ENCODE peak calls at places on chromosome 12, in ten cellular contexts. One of them, this sample, is unnamed.

GRCh38 chr12:42261708-42262107 is 23.7 kb upstream of the YAF2 start:
- DNase-seq in psoas muscle: no peak
- DNase-seq in AG10803: no peak
- DNase-seq in AG04450: no peak
- DNase-seq in heart right ventricle: no peak
- DNase-seq in GM12865: peak
- DNase-seq in epithelial cell of esophagus: no peak
- DNase-seq in HCT116: no peak
- DNase-seq in PC-3: no peak
- DNase-seq in upper lobe of left lung: no peak
- DNase-seq in this sample: no peak

GRCh38 chr12:20376984-20377383 is 8.6 kb downstream of the PDE3A start:
- DNase-seq in psoas muscle: no peak
- DNase-seq in AG10803: peak
- DNase-seq in AG04450: no peak
- DNase-seq in heart right ventricle: no peak
- DNase-seq in GM12865: peak
- DNase-seq in epithelial cell of esophagus: peak
- DNase-seq in HCT116: peak
- DNase-seq in PC-3: peak
- DNase-seq in upper lobe of left lung: no peak
- DNase-seq in this sample: no peak

GRCh38 chr12:109291531-109292341 is 17.3 kb downstream of the FOXN4 start:
- DNase-seq in psoas muscle: no peak
- DNase-seq in AG10803: peak
- DNase-seq in AG04450: no peak
- DNase-seq in heart right ventricle: peak
- DNase-seq in GM12865: no peak
- DNase-seq in epithelial cell of esophagus: no peak
- DNase-seq in HCT116: no peak
- DNase-seq in PC-3: no peak
- DNase-seq in upper lobe of left lung: peak
- DNase-seq in this sample: no peak

GRCh38 chr12:68497702-68498101 is 113.0 kb upstream of the RAP1B start:
- DNase-seq in psoas muscle: no peak
- DNase-seq in AG10803: peak
- DNase-seq in AG04450: peak
- DNase-seq in heart right ventricle: no peak
- DNase-seq in GM12865: peak
- DNase-seq in epithelial cell of esophagus: peak
- DNase-seq in HCT116: peak
- DNase-seq in PC-3: peak
- DNase-seq in upper lobe of left lung: no peak
- DNase-seq in this sample: no peak

GRCh38 chr12:112599871-112600270 is 181.1 kb downstream of the PTPN11 start:
- DNase-seq in psoas muscle: no peak
- DNase-seq in AG10803: peak
- DNase-seq in AG04450: no peak
- DNase-seq in heart right ventricle: no peak
- DNase-seq in GM12865: no peak
- DNase-seq in epithelial cell of esophagus: peak
- DNase-seq in HCT116: no peak
- DNase-seq in PC-3: peak
- DNase-seq in upper lobe of left lung: no peak
- DNase-seq in this sample: no peak

GRCh38 chr12:73221836-73222235 is 949.7 kb downstream of the TRHDE start:
- DNase-seq in psoas muscle: no peak
- DNase-seq in AG10803: no peak
- DNase-seq in AG04450: no peak
- DNase-seq in heart right ventricle: no peak
- DNase-seq in GM12865: no peak
- DNase-seq in epithelial cell of esophagus: no peak
- DNase-seq in HCT116: no peak
- DNase-seq in PC-3: no peak
- DNase-seq in upper lobe of left lung: no peak
- DNase-seq in this sample: no peak

GRCh38 chr12:11762723-11763326 is 113.4 kb downstream of the ETV6 start:
- DNase-seq in psoas muscle: no peak
- DNase-seq in AG10803: peak
- DNase-seq in AG04450: no peak
- DNase-seq in heart right ventricle: no peak
- DNase-seq in GM12865: peak
- DNase-seq in epithelial cell of esophagus: no peak
- DNase-seq in HCT116: no peak
- DNase-seq in PC-3: no peak
- DNase-seq in upper lobe of left lung: no peak
- DNase-seq in this sample: no peak

GRCh38 chr12:120007272-120007671 is 18.2 kb downstream of the BICDL1 start:
- DNase-seq in psoas muscle: no peak
- DNase-seq in AG10803: no peak
- DNase-seq in AG04450: no peak
- DNase-seq in heart right ventricle: no peak
- DNase-seq in GM12865: peak
- DNase-seq in epithelial cell of esophagus: no peak
- DNase-seq in HCT116: no peak
- DNase-seq in PC-3: no peak
- DNase-seq in upper lobe of left lung: no peak
- DNase-seq in this sample: no peak

GRCh38 chr12:59113831-59114273 is 193.5 kb upstream of the LRIG3 start:
- DNase-seq in psoas muscle: peak
- DNase-seq in AG10803: peak
- DNase-seq in AG04450: peak
- DNase-seq in heart right ventricle: peak
- DNase-seq in GM12865: peak
- DNase-seq in epithelial cell of esophagus: peak
- DNase-seq in HCT116: peak
- DNase-seq in PC-3: peak
- DNase-seq in upper lobe of left lung: peak
- DNase-seq in this sample: peak

GRCh38 chr12:47725091-47725772 is at the start of gene ENDOU:
- DNase-seq in psoas muscle: no peak
- DNase-seq in AG10803: no peak
- DNase-seq in AG04450: no peak
- DNase-seq in heart right ventricle: no peak
- DNase-seq in GM12865: no peak
- DNase-seq in epithelial cell of esophagus: peak
- DNase-seq in HCT116: no peak
- DNase-seq in PC-3: no peak
- DNase-seq in upper lobe of left lung: no peak
- DNase-seq in this sample: no peak

GRCh38 chr12:11826607-11827006 is 177.1 kb downstream of the ETV6 start:
- DNase-seq in psoas muscle: no peak
- DNase-seq in AG10803: no peak
- DNase-seq in AG04450: no peak
- DNase-seq in heart right ventricle: no peak
- DNase-seq in GM12865: no peak
- DNase-seq in epithelial cell of esophagus: no peak
- DNase-seq in HCT116: no peak
- DNase-seq in PC-3: no peak
- DNase-seq in upper lobe of left lung: no peak
- DNase-seq in this sample: no peak

GRCh38 chr12:58176296-58176869 is 235.0 kb downstream of the ATP23 start:
- DNase-seq in psoas muscle: no peak
- DNase-seq in AG10803: peak
- DNase-seq in AG04450: no peak
- DNase-seq in heart right ventricle: no peak
- DNase-seq in GM12865: peak
- DNase-seq in epithelial cell of esophagus: peak
- DNase-seq in HCT116: peak
- DNase-seq in PC-3: peak
- DNase-seq in upper lobe of left lung: no peak
- DNase-seq in this sample: no peak

GRCh38 chr12:11228268-11228879 is 41.1 kb downstream of the PRB3 start:
- DNase-seq in psoas muscle: no peak
- DNase-seq in AG10803: peak
- DNase-seq in AG04450: no peak
- DNase-seq in heart right ventricle: no peak
- DNase-seq in GM12865: peak
- DNase-seq in epithelial cell of esophagus: peak
- DNase-seq in HCT116: peak
- DNase-seq in PC-3: peak
- DNase-seq in upper lobe of left lung: no peak
- DNase-seq in this sample: peak

GRCh38 chr12:125861299-125862281 is 796.4 kb downstream of the AACS start:
- DNase-seq in psoas muscle: peak
- DNase-seq in AG10803: no peak
- DNase-seq in AG04450: no peak
- DNase-seq in heart right ventricle: peak
- DNase-seq in GM12865: no peak
- DNase-seq in epithelial cell of esophagus: peak
- DNase-seq in HCT116: no peak
- DNase-seq in PC-3: no peak
- DNase-seq in upper lobe of left lung: peak
- DNase-seq in this sample: no peak

GRCh38 chr12:5222011-5222461 is 178.4 kb downstream of the KCNA5 start:
- DNase-seq in psoas muscle: no peak
- DNase-seq in AG10803: no peak
- DNase-seq in AG04450: no peak
- DNase-seq in heart right ventricle: no peak
- DNase-seq in GM12865: no peak
- DNase-seq in epithelial cell of esophagus: no peak
- DNase-seq in HCT116: no peak
- DNase-seq in PC-3: no peak
- DNase-seq in upper lobe of left lung: no peak
- DNase-seq in this sample: no peak

GRCh38 chr12:109966531-109966930 is 29.6 kb downstream of the GIT2 start:
- DNase-seq in psoas muscle: no peak
- DNase-seq in AG10803: no peak
- DNase-seq in AG04450: no peak
- DNase-seq in heart right ventricle: no peak
- DNase-seq in GM12865: no peak
- DNase-seq in epithelial cell of esophagus: no peak
- DNase-seq in HCT116: no peak
- DNase-seq in PC-3: no peak
- DNase-seq in upper lobe of left lung: no peak
- DNase-seq in this sample: no peak

GRCh38 chr12:120104924-120105323 is 11.6 kb downstream of the RAB35 start:
- DNase-seq in psoas muscle: no peak
- DNase-seq in AG10803: no peak
- DNase-seq in AG04450: no peak
- DNase-seq in heart right ventricle: no peak
- DNase-seq in GM12865: no peak
- DNase-seq in epithelial cell of esophagus: no peak
- DNase-seq in HCT116: no peak
- DNase-seq in PC-3: no peak
- DNase-seq in upper lobe of left lung: no peak
- DNase-seq in this sample: no peak

GRCh38 chr12:114835031-114835430 is 151.1 kb upstream of the TBX3 start:
- DNase-seq in psoas muscle: no peak
- DNase-seq in AG10803: peak
- DNase-seq in AG04450: peak
- DNase-seq in heart right ventricle: no peak
- DNase-seq in GM12865: no peak
- DNase-seq in epithelial cell of esophagus: no peak
- DNase-seq in HCT116: no peak
- DNase-seq in PC-3: peak
- DNase-seq in upper lobe of left lung: no peak
- DNase-seq in this sample: no peak

GRCh38 chr12:119016715-119017114 is 35.4 kb downstream of the SRRM4 start:
- DNase-seq in psoas muscle: no peak
- DNase-seq in AG10803: no peak
- DNase-seq in AG04450: no peak
- DNase-seq in heart right ventricle: no peak
- DNase-seq in GM12865: no peak
- DNase-seq in epithelial cell of esophagus: no peak
- DNase-seq in HCT116: no peak
- DNase-seq in PC-3: no peak
- DNase-seq in upper lobe of left lung: no peak
- DNase-seq in this sample: no peak

DNA sequence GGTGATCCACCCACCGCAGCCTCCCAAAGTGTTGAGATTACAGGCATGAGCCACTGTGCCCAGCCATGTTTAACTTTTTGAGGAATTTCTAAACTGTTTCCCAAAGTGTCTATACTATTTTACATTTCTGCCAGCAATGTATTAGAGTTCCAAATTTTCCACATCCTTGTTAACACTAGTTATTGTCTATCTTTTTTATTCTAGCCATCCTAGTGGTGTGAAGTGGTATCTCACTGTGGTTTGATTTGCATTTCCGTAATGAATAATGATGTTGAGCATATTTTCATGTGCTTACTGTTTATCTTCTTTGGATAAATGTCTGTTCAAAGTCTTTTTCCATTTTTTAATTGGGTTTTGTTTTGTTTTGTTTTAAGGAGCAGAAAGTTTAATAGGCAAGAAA is 14.7 kb downstream of the TXNRD1 start:
- DNase-seq in psoas muscle: no peak
- DNase-seq in AG10803: no peak
- DNase-seq in AG04450: no peak
- DNase-seq in heart right ventricle: no peak
- DNase-seq in GM12865: no peak
- DNase-seq in epithelial cell of esophagus: no peak
- DNase-seq in HCT116: no peak
- DNase-seq in PC-3: no peak
- DNase-seq in upper lobe of left lung: no peak
- DNase-seq in this sample: no peak
- TF ChIP-seq CTCF in psoas muscle: no peak
- TF ChIP-seq CTCF in AG10803: no peak
- TF ChIP-seq CTCF in AG04450: no peak
- TF ChIP-seq CTCF in heart right ventricle: no peak
- TF ChIP-seq CTCF in GM12865: no peak
- TF ChIP-seq CTCF in epithelial cell of esophagus: no peak
- TF ChIP-seq CTCF in HCT116: no peak
- TF ChIP-seq CTCF in PC-3: no peak
- TF ChIP-seq CTCF in upper lobe of left lung: no peak
- TF ChIP-seq CTCF in this sample: no peak

GRCh38 chr12:104846056-104846762 is 111.9 kb downstream of the SLC41A2 start:
- DNase-seq in psoas muscle: no peak
- DNase-seq in AG10803: peak
- DNase-seq in AG04450: no peak
- DNase-seq in heart right ventricle: no peak
- DNase-seq in GM12865: no peak
- DNase-seq in epithelial cell of esophagus: no peak
- DNase-seq in HCT116: no peak
- DNase-seq in PC-3: no peak
- DNase-seq in upper lobe of left lung: no peak
- DNase-seq in this sample: no peak
- H3K4me3 ChIP-seq in psoas muscle: no peak
- H3K4me3 ChIP-seq in AG10803: no peak
- H3K4me3 ChIP-seq in AG04450: no peak
- H3K4me3 ChIP-seq in heart right ventricle: no peak
- H3K4me3 ChIP-seq in GM12865: no peak
- H3K4me3 ChIP-seq in epithelial cell of esophagus: no peak
- H3K4me3 ChIP-seq in HCT116: no peak
- H3K4me3 ChIP-seq in PC-3: no peak
- H3K4me3 ChIP-seq in upper lobe of left lung: no peak
- H3K4me3 ChIP-seq in this sample: no peak

GRCh38 chr12:2360630-2361170 is 307.9 kb downstream of the CACNA1C start:
- DNase-seq in psoas muscle: no peak
- DNase-seq in AG10803: no peak
- DNase-seq in AG04450: no peak
- DNase-seq in heart right ventricle: no peak
- DNase-seq in GM12865: no peak
- DNase-seq in epithelial cell of esophagus: no peak
- DNase-seq in HCT116: no peak
- DNase-seq in PC-3: peak
- DNase-seq in upper lobe of left lung: no peak
- DNase-seq in this sample: no peak
- TF ChIP-seq CTCF in psoas muscle: no peak
- TF ChIP-seq CTCF in AG10803: peak
- TF ChIP-seq CTCF in AG04450: peak
- TF ChIP-seq CTCF in heart right ventricle: no peak
- TF ChIP-seq CTCF in GM12865: no peak
- TF ChIP-seq CTCF in epithelial cell of esophagus: no peak
- TF ChIP-seq CTCF in HCT116: peak
- TF ChIP-seq CTCF in PC-3: peak
- TF ChIP-seq CTCF in upper lobe of left lung: no peak
- TF ChIP-seq CTCF in this sample: peak

GRCh38 chr12:95202691-95203476 is 14.4 kb downstream of the FGD6 start:
- DNase-seq in psoas muscle: no peak
- DNase-seq in AG10803: peak
- DNase-seq in AG04450: no peak
- DNase-seq in heart right ventricle: no peak
- DNase-seq in GM12865: peak
- DNase-seq in epithelial cell of esophagus: no peak
- DNase-seq in HCT116: no peak
- DNase-seq in PC-3: peak
- DNase-seq in upper lobe of left lung: no peak
- DNase-seq in this sample: no peak
- H3K4me3 ChIP-seq in psoas muscle: no peak
- H3K4me3 ChIP-seq in AG10803: no peak
- H3K4me3 ChIP-seq in AG04450: no peak
- H3K4me3 ChIP-seq in heart right ventricle: no peak
- H3K4me3 ChIP-seq in GM12865: peak
- H3K4me3 ChIP-seq in epithelial cell of esophagus: no peak
- H3K4me3 ChIP-seq in HCT116: peak
- H3K4me3 ChIP-seq in PC-3: peak
- H3K4me3 ChIP-seq in upper lobe of left lung: no peak
- H3K4me3 ChIP-seq in this sample: no peak

This sample was measured in LNCaP clone FGC.